ENCODE peak calls at places on chromosomes 4 and X, in six cellular contexts. T is fibroblast of lung, K is tibial artery, Q is tibial nerve, M is GM12878, V is stomach. X is an unnamed sample.

GRCh38 chrX:128698528-128698927 is 646.3 kb upstream of the ACTRT1 start:
- DNase-seq in T (no peak), K (no peak), Q (no peak), M (no peak), V (no peak), X (no peak)

GRCh38 chrX:76279007-76279406 is 106.1 kb downstream of the PBDC1 start:
- DNase-seq in T (peak; percentile 55), K (no peak), Q (no peak), M (peak; percentile 5), V (peak; percentile 39), X (no peak)

GRCh38 chr4:7352486-7352885 is 82.2 kb downstream of the PSAPL1 start:
- DNase-seq in T (no peak), K (no peak), Q (no peak), M (no peak), V (no peak), X (no peak)

GRCh38 chr4:64857815-64858214 is 448.6 kb upstream of the TECRL start:
- DNase-seq in T (no peak), K (no peak), Q (no peak), M (no peak), V (no peak), X (no peak)

GRCh38 chr4:16752150-16752549 is 146.3 kb downstream of the LDB2 start:
- DNase-seq in T (peak; percentile 45), K (no peak), Q (no peak), M (no peak), V (no peak), X (no peak)

GRCh38 chr4:68175562-68176155 is 46.0 kb upstream of the TMPRSS11F start:
- DNase-seq in T (peak; percentile 59), K (no peak), Q (no peak), M (peak; percentile 20), V (no peak), X (no peak)

GRCh38 chr4:93478805-93479204 is 349.7 kb upstream of the ATOH1 start:
- DNase-seq in T (no peak), K (no peak), Q (no peak), M (no peak), V (no peak), X (no peak)

GRCh38 chr4:40622913-40623312 is 6.8 kb downstream of the RBM47 start:
- DNase-seq in T (no peak), K (no peak), Q (no peak), M (peak; percentile 81), V (peak; percentile 64), X (no peak)

GRCh38 chr4:185523862-185524261 is 11.4 kb downstream of the PDLIM3 start:
- DNase-seq in T (no peak), K (no peak), Q (no peak), M (no peak), V (no peak), X (no peak)

GRCh38 chr4:122150896-122151295 is 1.2 kb upstream of the BLTP1 start:
- DNase-seq in T (no peak), K (no peak), Q (no peak), M (no peak), V (no peak), X (no peak)

GRCh38 chr4:112514449-112515277 is 1.3 kb downstream of the NEUROG2 start:
- DNase-seq in T (no peak), K (no peak), Q (no peak), M (no peak), V (no peak), X (no peak)

GRCh38 chrX:2401201-2401589 is 99.6 kb downstream of the DHRSX start:
- DNase-seq in T (no peak), K (no peak), Q (no peak), M (no peak), V (no peak), X (no peak)

GRCh38 chrX:129693343-129693742 is 38.6 kb upstream of the APLN start:
- DNase-seq in T (no peak), K (no peak), Q (no peak), M (no peak), V (no peak), X (no peak)

GRCh38 chrX:42944381-42944998 is 166.5 kb upstream of the PPP1R2C start:
- DNase-seq in T (no peak), K (no peak), Q (no peak), M (no peak), V (no peak), X (no peak)

GRCh38 chrX:20254712-20255299 is 11.9 kb downstream of the RPS6KA3 start:
- DNase-seq in T (peak; percentile 70), K (no peak), Q (no peak), M (no peak), V (no peak), X (no peak)

GRCh38 chr4:104465201-104465600 is 29.5 kb downstream of the CXXC4 start:
- DNase-seq in T (peak; percentile 84), K (no peak), Q (no peak), M (no peak), V (no peak), X (no peak)

GRCh38 chr4:78166582-78166981 is 109.5 kb downstream of the FRAS1 start:
- DNase-seq in T (no peak), K (no peak), Q (no peak), M (no peak), V (no peak), X (no peak)

GRCh38 chr4:71247706-71248105 is 91.1 kb upstream of the SLC4A4 start:
- DNase-seq in T (no peak), K (no peak), Q (no peak), M (no peak), V (no peak), X (no peak)

GRCh38 chr4:6368096-6368495 is 98.4 kb downstream of the WFS1 start:
- DNase-seq in T (no peak), K (no peak), Q (no peak), M (no peak), V (no peak), X (no peak)

GRCh38 chr4:159455675-159456235 is 352.9 kb downstream of the RAPGEF2 start:
- DNase-seq in T (peak; percentile 56), K (no peak), Q (no peak), M (no peak), V (no peak), X (no peak)

GRCh38 chr4:158997660-158998349 is 105.1 kb upstream of the RAPGEF2 start:
- DNase-seq in T (no peak), K (no peak), Q (no peak), M (no peak), V (no peak), X (no peak)

GRCh38 chr4:186808635-186809018 is 85.0 kb upstream of the FAT1 start:
- DNase-seq in T (peak; percentile 53), K (no peak), Q (no peak), M (no peak), V (no peak), X (no peak)

GRCh38 chr4:53066155-53066554 is 204.0 kb downstream of the RASL11B start:
- DNase-seq in T (no peak), K (no peak), Q (no peak), M (no peak), V (no peak), X (no peak)

GRCh38 chr4:128354205-128354821 is 66.7 kb upstream of the PGRMC2 start:
- DNase-seq in T (peak; percentile 88), K (no peak), Q (no peak), M (no peak), V (peak; percentile 68), X (no peak)

GRCh38 chr4:5640096-5640495 is 68.3 kb downstream of the EVC2 start:
- DNase-seq in T (no peak), K (no peak), Q (no peak), M (no peak), V (no peak), X (no peak)

GRCh38 chr4:189162073-189162789 is 778.4 kb upstream of the FRG1 start:
- DNase-seq in T (no peak), K (no peak), Q (no peak), M (no peak), V (no peak), X (no peak)

GRCh38 chr4:159444668-159445067 is 341.8 kb downstream of the RAPGEF2 start:
- DNase-seq in T (no peak), K (no peak), Q (no peak), M (no peak), V (no peak), X (no peak)

GRCh38 chr4:83252782-83253405 is 31.7 kb downstream of the COQ2 start:
- DNase-seq in T (peak; percentile 73), K (no peak), Q (no peak), M (no peak), V (peak; percentile 79), X (no peak)

GRCh38 chr4:7992846-7993245 is 53.2 kb upstream of the AFAP1 start:
- DNase-seq in T (no peak), K (no peak), Q (no peak), M (no peak), V (no peak), X (no peak)

GRCh38 chr4:17639136-17639535 is 24.7 kb downstream of the MED28 start:
- DNase-seq in T (no peak), K (no peak), Q (no peak), M (no peak), V (no peak), X (no peak)

GRCh38 chrX:77785400-77785745 is 643 bp downstream of the ATRX start:
- DNase-seq in T (peak; percentile 46), K (no peak), Q (no peak), M (no peak), V (no peak), X (no peak)

DNA sequence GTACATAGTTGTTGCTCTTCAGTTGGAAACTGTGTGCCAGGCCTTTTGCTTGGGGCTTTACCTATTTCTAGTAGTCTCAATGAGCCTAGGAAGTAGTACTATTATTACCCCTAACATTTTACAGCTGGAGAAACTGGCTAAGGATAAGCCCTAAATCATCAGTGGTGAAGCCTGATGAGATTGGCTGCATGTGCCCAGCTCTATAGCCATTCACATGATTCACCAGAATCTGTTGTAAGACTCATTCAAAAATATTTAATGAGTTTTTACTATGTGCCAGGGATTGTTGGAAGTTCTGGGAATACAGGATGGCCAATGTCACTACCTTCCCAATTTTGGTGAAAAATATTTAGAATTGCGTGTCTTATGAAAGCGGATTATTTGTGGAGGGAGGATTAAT is 2.8 kb downstream of the KIT start:
- DNase-seq in T (no peak), K (no peak), Q (no peak), M (no peak), V (no peak), X (no peak)
- H3K27me3 ChIP-seq in T (peaks cover 15% of the 10 kb centered on the region), K (no peaks in the 10 kb centered on the region), Q (no peaks in the 10 kb centered on the region), M (peaks cover 13% of the 10 kb centered on the region), V (no peaks in the 10 kb centered on the region), X (no peaks in the 10 kb centered on the region)

DNA sequence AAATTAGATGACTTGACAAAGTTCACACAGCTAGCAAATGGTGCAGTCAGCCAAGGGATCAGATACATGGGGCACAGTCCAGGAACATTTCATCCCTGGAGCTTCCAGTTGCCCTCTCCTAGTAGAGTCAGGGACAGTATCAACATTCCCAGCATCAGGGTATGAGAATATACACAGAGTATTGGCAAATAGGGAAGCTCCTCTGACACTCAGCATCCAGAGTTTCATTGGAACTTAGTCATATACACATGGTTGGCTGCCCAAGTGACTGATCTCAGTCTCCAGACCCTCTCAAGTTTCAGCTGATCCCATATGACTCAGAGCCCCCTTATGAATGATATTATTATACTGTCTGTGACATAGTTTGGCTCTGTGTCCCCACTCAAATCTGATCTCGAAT is 13.7 kb upstream of the KCTD8 start:
- DNase-seq in T (no peak), K (no peak), Q (no peak), M (no peak), V (no peak), X (no peak)
- H3K27ac ChIP-seq in T (no peak overlapping the region), K (no peak overlapping the region), Q (no peak overlapping the region), M (no peak overlapping the region), V (no peak overlapping the region), X (no peak overlapping the region)

GRCh38 chr4:140427919-140428471 is 547 bp upstream of the CLGN start:
- DNase-seq in T (peak; percentile 83), K (no peak), Q (no peak), M (no peak), V (no peak), X (no peak)
- TF ChIP-seq CTCF in T (no peak), K (no peak), Q (no peak), M (no peak), V (no peak), X (no peak)

GRCh38 chrX:69993494-69993893 is 56.2 kb downstream of the AWAT2 start:
- DNase-seq in T (no peak), K (no peak), Q (no peak), M (no peak), V (no peak), X (no peak)
- H3K27me3 ChIP-seq in T (no peaks in the 10 kb centered on the region), K (no peaks in the 10 kb centered on the region), Q (no peaks in the 10 kb centered on the region), M (no peaks in the 10 kb centered on the region), V (no peaks in the 10 kb centered on the region), X (no peaks in the 10 kb centered on the region)

X was measured in right atrium auricular region.